ENCODE peak calls at places on chromosome 3, in eight cellular contexts. One of them, this sample, is unnamed.

GRCh38 chr3:45441570-45442313 is 53.4 kb downstream of the LARS2 start:
- DNase-seq in tibial artery: no peak
- DNase-seq in body of pancreas: no peak
- DNase-seq in mesendoderm: no peak
- DNase-seq in CD8-positive, alpha-beta T cell: no peak
- DNase-seq in endothelial cell of umbilical vein: peak; percentile 11
- DNase-seq in NT2/D1: no peak
- DNase-seq in thoracic aorta: no peak
- DNase-seq in this sample: peak; percentile 90

GRCh38 chr3:192731233-192731632 is 3.9 kb upstream of the FGF12 start:
- DNase-seq in CD8-positive, alpha-beta T cell: no peak
- DNase-seq in NT2/D1: no peak
- DNase-seq in thoracic aorta: no peak
- DNase-seq in mesendoderm: no peak
- DNase-seq in endothelial cell of umbilical vein: no peak
- DNase-seq in body of pancreas: no peak
- DNase-seq in tibial artery: no peak
- DNase-seq in this sample: no peak

GRCh38 chr3:184788751-184789150 is 23.2 kb upstream of the VPS8 start:
- DNase-seq in endothelial cell of umbilical vein: no peak
- DNase-seq in body of pancreas: peak; percentile 35
- DNase-seq in NT2/D1: no peak
- DNase-seq in thoracic aorta: no peak
- DNase-seq in mesendoderm: no peak
- DNase-seq in CD8-positive, alpha-beta T cell: no peak
- DNase-seq in tibial artery: no peak
- DNase-seq in this sample: no peak

GRCh38 chr3:47889001-47889757 is 86.2 kb downstream of the DHX30 start:
- DNase-seq in mesendoderm: no peak
- DNase-seq in CD8-positive, alpha-beta T cell: no peak
- DNase-seq in thoracic aorta: no peak
- DNase-seq in tibial artery: no peak
- DNase-seq in body of pancreas: no peak
- DNase-seq in endothelial cell of umbilical vein: peak; percentile 10
- DNase-seq in NT2/D1: no peak
- DNase-seq in this sample: no peak

GRCh38 chr3:76728411-76728810 is 311.5 kb upstream of the ROBO2 start:
- DNase-seq in thoracic aorta: no peak
- DNase-seq in body of pancreas: no peak
- DNase-seq in CD8-positive, alpha-beta T cell: no peak
- DNase-seq in endothelial cell of umbilical vein: no peak
- DNase-seq in NT2/D1: no peak
- DNase-seq in tibial artery: no peak
- DNase-seq in mesendoderm: no peak
- DNase-seq in this sample: no peak

GRCh38 chr3:192795021-192795420 is 67.7 kb upstream of the FGF12 start:
- DNase-seq in endothelial cell of umbilical vein: peak; percentile 27
- DNase-seq in NT2/D1: no peak
- DNase-seq in thoracic aorta: no peak
- DNase-seq in CD8-positive, alpha-beta T cell: no peak
- DNase-seq in mesendoderm: no peak
- DNase-seq in tibial artery: no peak
- DNase-seq in body of pancreas: no peak
- DNase-seq in this sample: no peak

GRCh38 chr3:107666853-107667252 is 144.1 kb downstream of the BBX start:
- DNase-seq in CD8-positive, alpha-beta T cell: no peak
- DNase-seq in endothelial cell of umbilical vein: no peak
- DNase-seq in body of pancreas: no peak
- DNase-seq in NT2/D1: no peak
- DNase-seq in mesendoderm: no peak
- DNase-seq in thoracic aorta: no peak
- DNase-seq in tibial artery: no peak
- DNase-seq in this sample: no peak

GRCh38 chr3:487580-487979 is 291.0 kb downstream of the CHL1 start:
- DNase-seq in body of pancreas: no peak
- DNase-seq in endothelial cell of umbilical vein: no peak
- DNase-seq in tibial artery: no peak
- DNase-seq in mesendoderm: no peak
- DNase-seq in NT2/D1: no peak
- DNase-seq in thoracic aorta: no peak
- DNase-seq in CD8-positive, alpha-beta T cell: no peak
- DNase-seq in this sample: no peak

GRCh38 chr3:194327414-194328079 is 23.6 kb downstream of the CPN2 start:
- DNase-seq in mesendoderm: peak; percentile 60
- DNase-seq in thoracic aorta: no peak
- DNase-seq in tibial artery: no peak
- DNase-seq in endothelial cell of umbilical vein: no peak
- DNase-seq in NT2/D1: no peak
- DNase-seq in CD8-positive, alpha-beta T cell: no peak
- DNase-seq in body of pancreas: no peak
- DNase-seq in this sample: no peak

GRCh38 chr3:152031321-152031720 is 157.9 kb downstream of the SUCNR1 start:
- DNase-seq in tibial artery: no peak
- DNase-seq in body of pancreas: no peak
- DNase-seq in NT2/D1: no peak
- DNase-seq in endothelial cell of umbilical vein: no peak
- DNase-seq in mesendoderm: no peak
- DNase-seq in thoracic aorta: no peak
- DNase-seq in CD8-positive, alpha-beta T cell: no peak
- DNase-seq in this sample: no peak

GRCh38 chr3:138875096-138875753 is 40.5 kb upstream of the PIK3CB start:
- DNase-seq in thoracic aorta: no peak
- DNase-seq in CD8-positive, alpha-beta T cell: no peak
- DNase-seq in body of pancreas: no peak
- DNase-seq in mesendoderm: no peak
- DNase-seq in tibial artery: no peak
- DNase-seq in NT2/D1: no peak
- DNase-seq in endothelial cell of umbilical vein: no peak
- DNase-seq in this sample: no peak

GRCh38 chr3:42019953-42020260 is 58.0 kb upstream of the ULK4 start:
- DNase-seq in NT2/D1: no peak
- DNase-seq in body of pancreas: no peak
- DNase-seq in CD8-positive, alpha-beta T cell: no peak
- DNase-seq in endothelial cell of umbilical vein: no peak
- DNase-seq in mesendoderm: no peak
- DNase-seq in thoracic aorta: no peak
- DNase-seq in tibial artery: no peak
- DNase-seq in this sample: no peak

GRCh38 chr3:72490688-72491430 is 357.4 kb downstream of the SHQ1 start:
- DNase-seq in endothelial cell of umbilical vein: no peak
- DNase-seq in CD8-positive, alpha-beta T cell: no peak
- DNase-seq in NT2/D1: no peak
- DNase-seq in mesendoderm: peak; percentile 58
- DNase-seq in tibial artery: no peak
- DNase-seq in thoracic aorta: no peak
- DNase-seq in body of pancreas: no peak
- DNase-seq in this sample: peak; percentile 45

GRCh38 chr3:122691195-122691594 is 10.6 kb downstream of the PARP14 start:
- DNase-seq in NT2/D1: no peak
- DNase-seq in thoracic aorta: no peak
- DNase-seq in body of pancreas: peak; percentile 75
- DNase-seq in endothelial cell of umbilical vein: peak; percentile 10
- DNase-seq in CD8-positive, alpha-beta T cell: no peak
- DNase-seq in mesendoderm: no peak
- DNase-seq in tibial artery: no peak
- DNase-seq in this sample: no peak

GRCh38 chr3:45329779-45330305 is 58.5 kb upstream of the LARS2 start:
- DNase-seq in thoracic aorta: no peak
- DNase-seq in endothelial cell of umbilical vein: no peak
- DNase-seq in body of pancreas: no peak
- DNase-seq in tibial artery: no peak
- DNase-seq in mesendoderm: no peak
- DNase-seq in CD8-positive, alpha-beta T cell: no peak
- DNase-seq in NT2/D1: no peak
- DNase-seq in this sample: no peak

GRCh38 chr3:192851821-192852352 is 65.8 kb downstream of the MB21D2 start:
- DNase-seq in body of pancreas: peak; percentile 90
- DNase-seq in endothelial cell of umbilical vein: peak; percentile 92
- DNase-seq in thoracic aorta: peak; percentile 28
- DNase-seq in NT2/D1: no peak
- DNase-seq in tibial artery: peak; percentile 71
- DNase-seq in CD8-positive, alpha-beta T cell: no peak
- DNase-seq in mesendoderm: no peak
- DNase-seq in this sample: peak; percentile 56

GRCh38 chr3:4709336-4709735 is 216.2 kb downstream of the ITPR1 start:
- DNase-seq in endothelial cell of umbilical vein: no peak
- DNase-seq in CD8-positive, alpha-beta T cell: no peak
- DNase-seq in body of pancreas: no peak
- DNase-seq in tibial artery: no peak
- DNase-seq in mesendoderm: no peak
- DNase-seq in NT2/D1: no peak
- DNase-seq in thoracic aorta: no peak
- DNase-seq in this sample: no peak

GRCh38 chr3:24137958-24138875 is 193.1 kb downstream of the NR1D2 start:
- DNase-seq in CD8-positive, alpha-beta T cell: no peak
- DNase-seq in tibial artery: no peak
- DNase-seq in endothelial cell of umbilical vein: no peak
- DNase-seq in NT2/D1: no peak
- DNase-seq in body of pancreas: peak; percentile 81
- DNase-seq in mesendoderm: no peak
- DNase-seq in thoracic aorta: no peak
- DNase-seq in this sample: no peak

GRCh38 chr3:123329636-123330340 is 119.1 kb downstream of the ADCY5 start:
- DNase-seq in body of pancreas: peak; percentile 74
- DNase-seq in thoracic aorta: no peak
- DNase-seq in NT2/D1: no peak
- DNase-seq in mesendoderm: no peak
- DNase-seq in endothelial cell of umbilical vein: no peak
- DNase-seq in tibial artery: peak; percentile 18
- DNase-seq in CD8-positive, alpha-beta T cell: no peak
- DNase-seq in this sample: no peak

GRCh38 chr3:115523467-115523866 is 99.8 kb upstream of the GAP43 start:
- DNase-seq in tibial artery: no peak
- DNase-seq in endothelial cell of umbilical vein: no peak
- DNase-seq in body of pancreas: no peak
- DNase-seq in mesendoderm: peak; percentile 7
- DNase-seq in thoracic aorta: no peak
- DNase-seq in CD8-positive, alpha-beta T cell: no peak
- DNase-seq in NT2/D1: no peak
- DNase-seq in this sample: no peak

GRCh38 chr3:33581666-33582065 is 136.4 kb downstream of the CLASP2 start:
- DNase-seq in endothelial cell of umbilical vein: no peak
- DNase-seq in CD8-positive, alpha-beta T cell: no peak
- DNase-seq in body of pancreas: no peak
- DNase-seq in tibial artery: no peak
- DNase-seq in NT2/D1: no peak
- DNase-seq in thoracic aorta: no peak
- DNase-seq in mesendoderm: peak; percentile 58
- DNase-seq in this sample: no peak

GRCh38 chr3:19598870-19599269 is 335.1 kb downstream of the EFHB start:
- DNase-seq in tibial artery: no peak
- DNase-seq in thoracic aorta: no peak
- DNase-seq in endothelial cell of umbilical vein: no peak
- DNase-seq in body of pancreas: no peak
- DNase-seq in mesendoderm: no peak
- DNase-seq in CD8-positive, alpha-beta T cell: no peak
- DNase-seq in NT2/D1: no peak
- DNase-seq in this sample: no peak

GRCh38 chr3:19595884-19596283 is 338.1 kb downstream of the EFHB start:
- DNase-seq in mesendoderm: no peak
- DNase-seq in CD8-positive, alpha-beta T cell: no peak
- DNase-seq in thoracic aorta: no peak
- DNase-seq in endothelial cell of umbilical vein: no peak
- DNase-seq in body of pancreas: no peak
- DNase-seq in NT2/D1: no peak
- DNase-seq in tibial artery: no peak
- DNase-seq in this sample: no peak

DNA sequence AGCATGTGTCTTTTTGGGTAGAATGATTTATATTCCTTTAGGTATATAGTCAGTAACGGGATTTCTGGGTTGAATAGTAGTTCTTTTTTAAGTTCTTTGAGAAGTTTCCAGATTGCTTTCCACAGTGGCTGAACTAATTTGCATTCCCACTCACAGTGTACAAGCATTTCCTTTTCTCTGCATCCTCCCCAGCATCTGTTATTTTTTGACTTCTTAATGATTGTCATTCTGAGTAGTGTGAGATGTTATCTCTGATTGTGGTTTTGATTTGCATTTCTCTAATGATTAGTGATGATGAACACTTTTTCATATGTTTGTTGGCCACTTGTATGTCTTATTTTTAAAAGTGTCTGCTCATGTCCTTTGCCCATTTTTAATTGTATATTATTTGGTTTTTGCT is 337.6 kb downstream of the EFHB start:
- DNase-seq in CD8-positive, alpha-beta T cell: no peak
- DNase-seq in thoracic aorta: no peak
- DNase-seq in endothelial cell of umbilical vein: no peak
- DNase-seq in tibial artery: no peak
- DNase-seq in body of pancreas: no peak
- DNase-seq in mesendoderm: no peak
- DNase-seq in NT2/D1: no peak
- DNase-seq in this sample: no peak
- H3K4me3 ChIP-seq in CD8-positive, alpha-beta T cell: no peak overlapping the region
- H3K4me3 ChIP-seq in thoracic aorta: no peak overlapping the region
- H3K4me3 ChIP-seq in endothelial cell of umbilical vein: no peak overlapping the region
- H3K4me3 ChIP-seq in tibial artery: no peak overlapping the region
- H3K4me3 ChIP-seq in body of pancreas: no peak overlapping the region
- H3K4me3 ChIP-seq in mesendoderm: no peak overlapping the region
- H3K4me3 ChIP-seq in NT2/D1: no peak overlapping the region
- H3K4me3 ChIP-seq in this sample: no peak overlapping the region

DNA sequence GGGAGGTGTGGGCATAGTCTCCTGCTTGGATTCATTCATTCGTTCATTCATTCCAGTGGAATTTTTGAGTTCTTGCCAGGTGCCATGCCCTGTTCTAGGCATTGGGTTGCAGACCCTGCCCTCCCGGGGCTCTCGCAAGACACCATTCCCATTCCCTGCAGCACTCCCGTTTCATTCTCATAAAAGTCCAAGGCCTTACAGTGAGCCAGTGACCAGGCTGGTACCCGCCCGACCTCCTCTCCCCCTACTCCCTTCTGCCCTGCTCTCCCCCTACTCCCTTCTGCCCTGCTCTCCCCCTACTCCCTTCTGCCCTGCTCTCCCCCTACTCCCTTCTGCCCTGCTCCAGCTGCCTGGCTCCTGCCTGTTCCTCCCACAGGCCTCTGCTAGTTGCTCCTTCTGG is 41.9 kb downstream of the AMOTL2 start:
- DNase-seq in NT2/D1: no peak
- DNase-seq in mesendoderm: no peak
- DNase-seq in thoracic aorta: no peak
- DNase-seq in body of pancreas: no peak
- DNase-seq in tibial artery: peak; percentile 13
- DNase-seq in CD8-positive, alpha-beta T cell: no peak
- DNase-seq in endothelial cell of umbilical vein: no peak
- DNase-seq in this sample: no peak
- H3K4me1 ChIP-seq in NT2/D1: peaks cover 37% of the 10 kb centered on the region
- H3K4me1 ChIP-seq in mesendoderm: peaks cover 32% of the 10 kb centered on the region
- H3K4me1 ChIP-seq in thoracic aorta: peaks cover 85% of the 10 kb centered on the region
- H3K4me1 ChIP-seq in body of pancreas: peaks cover 46% of the 10 kb centered on the region
- H3K4me1 ChIP-seq in tibial artery: peaks cover 8% of the 10 kb centered on the region
- H3K4me1 ChIP-seq in CD8-positive, alpha-beta T cell: no peaks in the 10 kb centered on the region
- H3K4me1 ChIP-seq in endothelial cell of umbilical vein: peaks cover 13% of the 10 kb centered on the region
- H3K4me1 ChIP-seq in this sample: peaks cover 49% of the 10 kb centered on the region

GRCh38 chr3:136343446-136343845 is 93.3 kb downstream of the PCCB start:
- DNase-seq in thoracic aorta: no peak
- DNase-seq in body of pancreas: no peak
- DNase-seq in endothelial cell of umbilical vein: no peak
- DNase-seq in tibial artery: no peak
- DNase-seq in CD8-positive, alpha-beta T cell: no peak
- DNase-seq in NT2/D1: no peak
- DNase-seq in mesendoderm: no peak
- DNase-seq in this sample: no peak
- H3K4me3 ChIP-seq in thoracic aorta: no peak overlapping the region
- H3K4me3 ChIP-seq in body of pancreas: no peak overlapping the region
- H3K4me3 ChIP-seq in endothelial cell of umbilical vein: no peak overlapping the region
- H3K4me3 ChIP-seq in tibial artery: no peak overlapping the region
- H3K4me3 ChIP-seq in CD8-positive, alpha-beta T cell: no peak overlapping the region
- H3K4me3 ChIP-seq in NT2/D1: no peak overlapping the region
- H3K4me3 ChIP-seq in mesendoderm: no peak overlapping the region
- H3K4me3 ChIP-seq in this sample: no peak overlapping the region

GRCh38 chr3:43023066-43023465 is 44.0 kb downstream of the GASK1A start:
- DNase-seq in body of pancreas: no peak
- DNase-seq in mesendoderm: peak; percentile 59
- DNase-seq in thoracic aorta: no peak
- DNase-seq in tibial artery: no peak
- DNase-seq in endothelial cell of umbilical vein: no peak
- DNase-seq in NT2/D1: peak; percentile 18
- DNase-seq in CD8-positive, alpha-beta T cell: no peak
- DNase-seq in this sample: no peak
- H3K4me1 ChIP-seq in body of pancreas: no peaks in the 10 kb centered on the region
- H3K4me1 ChIP-seq in mesendoderm: peaks cover 2% of the 10 kb centered on the region
- H3K4me1 ChIP-seq in thoracic aorta: peaks cover 41% of the 10 kb centered on the region
- H3K4me1 ChIP-seq in tibial artery: no peaks in the 10 kb centered on the region
- H3K4me1 ChIP-seq in endothelial cell of umbilical vein: no peaks in the 10 kb centered on the region
- H3K4me1 ChIP-seq in NT2/D1: no peaks in the 10 kb centered on the region
- H3K4me1 ChIP-seq in CD8-positive, alpha-beta T cell: peaks cover 69% of the 10 kb centered on the region
- H3K4me1 ChIP-seq in this sample: no peaks in the 10 kb centered on the region